ENCODE peak calls at places on chromosomes 6 and 20, in ten cellular contexts. W is fibroblast of mammary gland; V is stimulated activated CD4-positive, alpha-beta T cell treated with anti-CD3 and anti-CD28 coated beads, Interleukin-1b, Interleukin-23, amount 100 ng/mL, for 4 hours; X is T-helper 2 cell; R is foreskin fibroblast; A is RWPE1; O is activated CD4-positive, alpha-beta T cell treated with anti-CD3 and anti-CD28 coated beads for 1 hour; K is dorsolateral prefrontal cortex; L is CD8-positive, alpha-beta memory T cell; F is SK-N-DZ. E is an unnamed sample.

GRCh38 chr6:146087386-146087785 is 58.5 kb downstream of the GRM1 start:
- DNase-seq in O (no peak), L (no peak), F (no peak), R (no peak), W (no peak), V (no peak), X (no peak), A (no peak), K (no peak), E (no peak)

GRCh38 chr6:122400467-122401089 is 1.1 kb downstream of the HSF2 start:
- DNase-seq in K (no peak), A (no peak), X (no peak), R (no peak), O (no peak), V (no peak), L (no peak), F (no peak), W (peak; percentile 12), E (no peak)

GRCh38 chr20:19423892-19424620 is 211.6 kb downstream of the SLC24A3 start:
- DNase-seq in K (no peak), A (no peak), W (no peak), R (no peak), X (no peak), L (no peak), V (no peak), O (no peak), F (no peak), E (no peak)

GRCh38 chr20:18154342-18154741 is 16.7 kb downstream of the KAT14 start:
- DNase-seq in R (no peak), X (no peak), A (no peak), V (no peak), O (no peak), K (no peak), W (no peak), F (no peak), L (no peak), E (no peak)

GRCh38 chr6:135935951-135936601 is 84.6 kb downstream of the PDE7B start:
- DNase-seq in R (peak; percentile 87), O (no peak), F (no peak), V (no peak), L (no peak), X (no peak), K (peak; percentile 60), A (peak; percentile 13), W (peak; percentile 85), E (peak; percentile 27)

GRCh38 chr6:67501738-67502137 is 1133.3 kb upstream of the ADGRB3 start:
- DNase-seq in W (no peak), L (no peak), X (no peak), R (peak; percentile 47), V (no peak), K (no peak), O (no peak), A (no peak), F (no peak), E (no peak)

GRCh38 chr6:36724514-36725385 is 27.1 kb downstream of the RAB44 start:
- DNase-seq in W (peak; percentile 70), O (no peak), R (peak; percentile 81), F (peak; percentile 52), X (peak; percentile 31), A (peak; percentile 84), K (peak; percentile 52), V (peak; percentile 47), L (no peak), E (peak; percentile 82)

GRCh38 chr20:48877299-48877698 is 44.2 kb upstream of the ARFGEF2 start:
- DNase-seq in R (no peak), F (no peak), X (no peak), W (no peak), V (no peak), K (no peak), O (no peak), A (no peak), L (no peak), E (no peak)

GRCh38 chr6:89315199-89315598 is at the start of gene GABRR2:
- DNase-seq in F (no peak), K (no peak), X (no peak), O (no peak), A (no peak), L (no peak), V (no peak), W (no peak), R (no peak), E (no peak)

GRCh38 chr6:26607434-26608230 is 10.9 kb downstream of the ABT1 start:
- DNase-seq in O (peak; percentile 29), W (peak; percentile 59), F (peak; percentile 48), V (no peak), X (no peak), A (peak; percentile 64), L (peak; percentile 65), R (peak; percentile 76), K (peak; percentile 46), E (peak; percentile 72)

GRCh38 chr6:47456536-47456975 is 21.0 kb upstream of the CD2AP start:
- DNase-seq in O (no peak), L (no peak), K (no peak), F (no peak), R (no peak), W (no peak), A (no peak), V (no peak), X (no peak), E (no peak)

GRCh38 chr20:20317195-20318113 is 50.5 kb upstream of the INSM1 start:
- DNase-seq in W (no peak), K (no peak), A (no peak), R (no peak), V (no peak), X (no peak), O (no peak), L (no peak), F (peak; percentile 29), E (no peak)

GRCh38 chr20:24585796-24586522 is 116.5 kb downstream of the SYNDIG1 start:
- DNase-seq in K (no peak), X (no peak), F (no peak), A (no peak), R (no peak), W (no peak), O (no peak), V (no peak), L (no peak), E (no peak)

GRCh38 chr6:160986831-160987230 is 4.7 kb upstream of the MAP3K4 start:
- DNase-seq in A (no peak), X (no peak), R (no peak), W (no peak), O (no peak), V (no peak), K (no peak), F (no peak), L (no peak), E (no peak)

E was measured in MCF 10A.